ENCODE peak calls at places on chromosomes 13 and 19, in eight cellular contexts. F is HAP-1; I is Karpas-422; Q is tibial artery; C is body of pancreas; S is PC-3; T is IMR-90; N is CD8-positive, alpha-beta T cell. J is an unnamed sample.

GRCh38 chr19:50669319-50670101 is 20.3 kb downstream of the C19orf81 start:
- DNase-seq in C (peak; percentile 10), S (peak; percentile 64), T (peak; percentile 15), N (peak; percentile 53), Q (no peak), I (peak; percentile 84), F (no peak), J (peak; percentile 69)

GRCh38 chr19:7926021-7926726 is at the start of gene CTXN1:
- DNase-seq in Q (peak; percentile 84), I (peak; percentile 87), S (peak; percentile 71), C (peak; percentile 59), N (peak; percentile 82), F (peak; percentile 61), T (no peak), J (peak; percentile 81)

GRCh38 chr13:18946738-18947137 is 234.9 kb downstream of the TUBA3C start:
- DNase-seq in T (no peak), F (no peak), I (no peak), N (no peak), C (no peak), Q (no peak), S (no peak), J (no peak)

GRCh38 chr13:109175666-109176065 is 546.3 kb downstream of the MYO16 start:
- DNase-seq in S (no peak), Q (no peak), T (no peak), F (no peak), C (no peak), N (no peak), I (no peak), J (no peak)

GRCh38 chr19:4988770-4989251 is 19.9 kb downstream of the KDM4B start:
- DNase-seq in I (no peak), Q (no peak), S (no peak), N (no peak), C (peak; percentile 37), F (no peak), T (peak; percentile 88), J (peak; percentile 53)

GRCh38 chr13:103044054-103044453 is 22.2 kb downstream of the SLC10A2 start:
- DNase-seq in S (no peak), I (no peak), T (no peak), F (no peak), Q (no peak), C (no peak), N (no peak), J (no peak)

GRCh38 chr13:21749410-21749809 is 78.5 kb downstream of the FGF9 start:
- DNase-seq in T (peak; percentile 94), S (peak; percentile 7), N (no peak), C (no peak), Q (no peak), F (no peak), I (no peak), J (no peak)

GRCh38 chr13:41268764-41269163 is 5.4 kb upstream of the MTRF1 start:
- DNase-seq in F (no peak), Q (no peak), I (peak; percentile 76), N (no peak), T (peak; percentile 28), C (no peak), S (peak; percentile 28), J (peak; percentile 15)

GRCh38 chr19:14048439-14049153 is 13.3 kb downstream of the PALM3 start:
- DNase-seq in Q (no peak), C (peak; percentile 43), T (no peak), N (peak; percentile 84), F (no peak), S (peak; percentile 60), I (peak; percentile 85), J (peak; percentile 49)

GRCh38 chr19:30704716-30705115 is 332.5 kb downstream of the ZNF536 start:
- DNase-seq in C (no peak), N (no peak), Q (peak; percentile 19), T (no peak), S (no peak), F (no peak), I (no peak), J (no peak)

GRCh38 chr13:94154362-94154761 is 325.1 kb downstream of the DCT start:
- DNase-seq in S (peak; percentile 30), N (no peak), C (peak; percentile 57), F (no peak), I (no peak), Q (peak; percentile 75), T (peak; percentile 35), J (peak; percentile 89)

GRCh38 chr13:73465629-73465974 is 406.8 kb downstream of the KLF5 start:
- DNase-seq in C (no peak), N (no peak), F (no peak), S (peak; percentile 85), T (peak; percentile 42), Q (no peak), I (no peak), J (peak; percentile 57)

GRCh38 chr19:3945838-3946237 is 13.0 kb downstream of the NMRK2 start:
- DNase-seq in C (no peak), Q (no peak), S (no peak), F (no peak), N (no peak), T (peak; percentile 29), I (no peak), J (no peak)

GRCh38 chr19:46133777-46134231 is 9.3 kb upstream of the IGFL3 start:
- DNase-seq in I (no peak), N (no peak), Q (no peak), F (no peak), C (no peak), T (no peak), S (no peak), J (no peak)

GRCh38 chr13:32829676-32830091 is 186.5 kb upstream of the KL start:
- DNase-seq in T (peak; percentile 77), F (no peak), N (no peak), S (peak; percentile 94), C (no peak), Q (no peak), I (no peak), J (peak; percentile 47)

GRCh38 chr13:73984949-73985691 is 149.1 kb downstream of the KLF12 start:
- DNase-seq in I (no peak), C (no peak), T (no peak), Q (no peak), N (peak; percentile 79), F (no peak), S (no peak), J (no peak)

GRCh38 chr19:33134571-33135041 is 2.7 kb downstream of the WDR88 start:
- DNase-seq in N (peak; percentile 40), I (no peak), T (no peak), F (no peak), Q (no peak), C (no peak), S (no peak), J (no peak)

GRCh38 chr19:43504426-43505185 is at the start of gene PHLDB3:
- DNase-seq in T (peak; percentile 9), N (no peak), Q (peak; percentile 75), I (no peak), C (peak; percentile 54), S (peak; percentile 17), F (no peak), J (peak; percentile 56)

GRCh38 chr13:44131069-44131614 is 242.5 kb upstream of the SERP2 start:
- DNase-seq in C (no peak), N (no peak), T (no peak), I (no peak), S (no peak), Q (no peak), F (no peak), J (no peak)

GRCh38 chr13:44051923-44052322 is 172.2 kb downstream of the LACC1 start:
- DNase-seq in Q (no peak), S (peak; percentile 44), F (no peak), T (peak; percentile 76), N (no peak), C (no peak), I (no peak), J (peak; percentile 65)

GRCh38 chr19:56015756-56016155 is 29.2 kb downstream of the NLRP5 start:
- DNase-seq in I (peak; percentile 73), N (no peak), F (no peak), Q (no peak), S (peak; percentile 47), T (no peak), C (no peak), J (peak; percentile 10)

GRCh38 chr13:98539655-98540054 is 37.3 kb downstream of the STK24 start:
- DNase-seq in F (no peak), I (no peak), T (no peak), C (no peak), N (no peak), Q (peak; percentile 45), S (no peak), J (no peak)
- H3K4me1 ChIP-seq in F (no peaks in the 10 kb centered on the region), I (peaks cover 30% of the 10 kb centered on the region), T (peaks cover 28% of the 10 kb centered on the region), C (peaks cover 67% of the 10 kb centered on the region), N (peaks cover 80% of the 10 kb centered on the region), Q (peaks cover 67% of the 10 kb centered on the region), S (peaks cover 24% of the 10 kb centered on the region), J (peaks cover 66% of the 10 kb centered on the region)

DNA sequence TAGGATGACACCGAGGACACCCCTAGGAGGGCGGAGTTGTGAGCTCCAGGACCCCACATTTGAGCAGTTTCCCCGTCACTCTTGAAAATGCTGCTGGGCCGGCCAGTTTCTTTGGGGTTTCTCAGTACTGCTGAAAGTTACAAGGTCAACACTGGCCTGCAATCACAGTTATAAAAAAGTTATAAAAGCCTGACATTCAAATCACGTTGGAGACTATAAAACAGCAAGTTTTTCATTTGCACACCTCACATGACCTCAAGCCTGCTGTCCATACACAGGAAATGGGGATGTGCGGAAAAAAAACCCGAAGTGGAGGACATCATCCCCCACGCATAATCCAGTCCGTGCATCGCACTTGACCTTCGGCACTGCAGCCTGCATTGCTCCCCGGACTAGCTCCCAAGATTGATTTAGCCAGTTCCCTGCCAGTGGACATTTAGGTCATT is 27.0 kb downstream of the DNM2 start:
- DNase-seq in N (no peak), S (no peak), I (no peak), T (no peak), F (no peak), Q (no peak), C (no peak), J (no peak)
- H3K4me1 ChIP-seq in N (peaks cover 31% of the 10 kb centered on the region), S (peaks cover 37% of the 10 kb centered on the region), I (peaks cover under 1% of the 10 kb centered on the region), T (peaks cover 10% of the 10 kb centered on the region), F (no peaks in the 10 kb centered on the region), Q (peaks cover 38% of the 10 kb centered on the region), C (peaks cover 88% of the 10 kb centered on the region), J (peaks cover 16% of the 10 kb centered on the region)

GRCh38 chr13:110280231-110280813 is 26.6 kb downstream of the COL4A1 start:
- DNase-seq in I (no peak), S (no peak), C (no peak), N (no peak), T (no peak), F (no peak), Q (no peak), J (no peak)

GRCh38 chr13:110280996-110281688 is 25.8 kb downstream of the COL4A1 start:
- DNase-seq in T (no peak), S (no peak), C (peak; percentile 34), I (no peak), F (no peak), N (no peak), Q (no peak), J (no peak)

GRCh38 chr13:110281736-110282135 is 25.2 kb downstream of the COL4A1 start:
- DNase-seq in Q (no peak), C (no peak), I (no peak), S (no peak), N (no peak), T (no peak), F (no peak), J (no peak)

GRCh38 chr13:110283661-110284516 is 23.1 kb downstream of the COL4A1 start:
- DNase-seq in S (no peak), I (no peak), Q (no peak), T (peak; percentile 66), N (no peak), C (no peak), F (no peak), J (no peak)

GRCh38 chr13:110282316-110282841 is 24.6 kb downstream of the COL4A1 start:
- DNase-seq in I (no peak), Q (no peak), T (no peak), F (no peak), N (no peak), S (no peak), C (no peak), J (no peak)
- H3K4me1 ChIP-seq in I (no peaks in the 10 kb centered on the region), Q (peaks cover 55% of the 10 kb centered on the region), T (peaks cover 28% of the 10 kb centered on the region), F (no peaks in the 10 kb centered on the region), N (no peaks in the 10 kb centered on the region), S (no peaks in the 10 kb centered on the region), C (peaks cover 29% of the 10 kb centered on the region), J (peaks cover 82% of the 10 kb centered on the region)

GRCh38 chr19:42420055-42420544 is 7.1 kb downstream of the LIPE start:
- DNase-seq in N (peak; percentile 77), C (peak; percentile 58), Q (no peak), T (peak; percentile 78), F (peak; percentile 40), I (peak; percentile 92), S (peak; percentile 53), J (peak; percentile 47)
- H3K4me1 ChIP-seq in N (peaks cover 31% of the 10 kb centered on the region), C (peaks cover 37% of the 10 kb centered on the region), Q (peaks cover 20% of the 10 kb centered on the region), T (peaks cover 9% of the 10 kb centered on the region), F (peaks cover 5% of the 10 kb centered on the region), I (peaks cover 31% of the 10 kb centered on the region), S (peaks cover 28% of the 10 kb centered on the region), J (peaks cover 36% of the 10 kb centered on the region)

J was measured in adipocyte.